ENCODE peak calls at places on chromosomes 4 and X, in nine cellular contexts. H is GM23338, C is AG04450, S is K562, V is HCT116, J is H9, P is heart right ventricle, Q is left ventricle myocardium inferior, R is sigmoid colon. G is an unnamed sample.

GRCh38 chrX:151723156-151723760 is 7.4 kb downstream of the FATE1 start:
- DNase-seq in P (no peak), S (no peak), Q (no peak), C (no peak), H (no peak), R (no peak), V (no peak), J (no peak), G (peak)

GRCh38 chr4:15100994-15101695 is 98.9 kb downstream of the CPEB2 start:
- DNase-seq in C (no peak), P (no peak), Q (no peak), V (no peak), S (no peak), H (no peak), R (no peak), J (no peak), G (no peak)

GRCh38 chrX:18890724-18891560 is 93.0 kb downstream of the PHKA2 start:
- DNase-seq in R (no peak), V (no peak), J (no peak), S (no peak), Q (no peak), P (no peak), C (no peak), H (no peak), G (no peak)

GRCh38 chr4:120209706-120210105 is 143.1 kb upstream of the MAD2L1 start:
- DNase-seq in S (peak), C (no peak), H (peak), R (no peak), Q (no peak), P (no peak), J (no peak), V (no peak), G (no peak)

GRCh38 chrX:72498782-72499181 is 73.9 kb downstream of the HDAC8 start:
- DNase-seq in H (peak), J (no peak), C (no peak), P (no peak), Q (no peak), R (no peak), V (no peak), S (peak), G (no peak)

GRCh38 chrX:47723689-47724088 is 64.7 kb upstream of the UXT start:
- DNase-seq in S (peak), P (no peak), H (peak), J (peak), Q (no peak), V (no peak), R (no peak), C (no peak), G (no peak)

GRCh38 chr4:152188801-152189200 is 347.1 kb downstream of the FBXW7 start:
- DNase-seq in J (no peak), V (no peak), R (no peak), P (peak), S (no peak), H (no peak), C (no peak), Q (no peak), G (no peak)

GRCh38 chr4:24642941-24643628 is 58.7 kb upstream of the DHX15 start:
- DNase-seq in J (no peak), Q (no peak), V (no peak), P (no peak), S (no peak), H (no peak), R (no peak), C (peak), G (no peak)

GRCh38 chr4:81466841-81467671 is 4.7 kb downstream of the RASGEF1B start:
- DNase-seq in V (peak), P (no peak), J (peak), S (peak), R (no peak), Q (no peak), C (peak), H (peak), G (no peak)

GRCh38 chrX:27555514-27555913 is 34.6 kb upstream of the DCAF8L2 start:
- DNase-seq in P (no peak), V (no peak), Q (no peak), S (peak), J (no peak), R (no peak), C (no peak), H (peak), G (no peak)

GRCh38 chrX:71615954-71616353 is 2.4 kb downstream of the CXCR3 start:
- DNase-seq in R (peak), V (no peak), J (no peak), Q (no peak), C (no peak), P (no peak), S (no peak), H (no peak), G (no peak)

GRCh38 chr4:118345813-118346212 is 7.0 kb downstream of the PRSS12 start:
- DNase-seq in R (no peak), S (no peak), C (no peak), Q (no peak), P (no peak), J (no peak), H (no peak), V (no peak), G (no peak)

GRCh38 chr4:162506253-162506652 is 342.5 kb upstream of the FSTL5 start:
- DNase-seq in C (no peak), H (no peak), R (no peak), V (no peak), J (no peak), Q (no peak), P (no peak), S (no peak), G (no peak)

GRCh38 chr4:38119663-38120374 is 159.6 kb downstream of the PTTG2 start:
- DNase-seq in Q (no peak), S (no peak), J (no peak), C (peak), P (peak), H (no peak), V (no peak), R (no peak), G (no peak)

GRCh38 chrX:105273326-105273725 is 52.8 kb upstream of the TEX13A start:
- DNase-seq in Q (no peak), S (no peak), R (no peak), H (peak), C (no peak), J (no peak), P (no peak), V (no peak), G (no peak)

GRCh38 chr4:83454626-83455025 is 997 bp downstream of the HELQ start:
- DNase-seq in R (no peak), V (no peak), C (no peak), P (no peak), H (no peak), J (no peak), Q (no peak), S (peak), G (no peak)

GRCh38 chrX:154607370-154607769 is 11.7 kb downstream of the CTAG1B start:
- DNase-seq in R (no peak), P (no peak), S (no peak), J (no peak), C (no peak), V (no peak), Q (no peak), H (no peak), G (peak)

GRCh38 chr4:168685136-168685535 is 188.3 kb downstream of the PALLD start:
- DNase-seq in S (no peak), Q (no peak), V (no peak), H (no peak), C (no peak), R (no peak), P (no peak), J (no peak), G (no peak)

GRCh38 chrX:69173906-69174305 is 8.7 kb upstream of the PJA1 start:
- DNase-seq in R (no peak), P (no peak), S (no peak), J (peak), Q (no peak), H (peak), C (no peak), V (no peak), G (no peak)

DNA sequence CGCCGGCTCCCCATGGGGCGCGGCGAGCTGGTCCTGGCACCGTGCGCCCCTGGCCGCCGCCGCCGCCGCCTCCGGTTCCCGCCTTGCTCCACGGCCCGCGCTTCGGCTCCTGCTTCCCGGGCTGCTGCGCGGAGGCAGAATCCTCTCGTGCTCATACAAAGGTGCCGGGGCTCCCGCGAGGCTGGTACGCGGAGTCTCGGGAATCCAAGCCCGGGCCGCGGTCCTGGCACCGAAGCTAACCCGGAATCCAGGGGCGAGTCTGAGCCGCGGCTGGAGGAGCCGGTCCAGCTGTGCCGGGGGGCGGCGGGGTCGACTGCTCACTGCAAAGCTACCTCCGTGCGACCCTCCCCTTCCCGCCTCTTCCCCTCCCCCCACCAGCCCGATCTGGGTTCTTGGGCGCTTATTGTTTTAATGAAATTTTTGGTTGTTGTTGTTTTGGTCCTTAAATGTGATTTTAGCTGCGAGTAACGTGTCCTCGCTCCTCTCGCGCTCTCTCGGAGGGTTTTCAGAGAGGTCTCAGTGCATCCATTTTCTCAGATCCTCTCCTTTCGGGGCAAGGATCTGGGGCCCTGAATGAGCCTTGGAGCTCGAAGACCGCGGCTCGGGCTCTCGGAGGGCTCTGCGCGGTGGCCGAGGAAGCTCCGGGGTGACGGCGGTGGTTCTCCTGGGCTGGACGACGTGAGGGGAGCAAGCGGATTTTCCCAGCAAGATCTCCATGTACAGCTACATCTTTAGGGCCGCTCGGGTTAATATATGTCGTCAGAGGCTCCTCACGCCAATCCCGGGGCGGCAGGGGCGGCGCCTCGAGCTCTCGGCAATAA is at the start of gene HAND2:
- DNase-seq in V (no peak), H (peak), C (no peak), R (peak), S (peak), J (peak), Q (peak), P (peak), G (no peak)
- H3K27ac ChIP-seq in V (no peak), H (no peak), C (no peak), R (peak), S (peak), J (no peak), Q (peak), P (peak), G (peak)

GRCh38 chr4:107718351-107718965 is 1.6 kb downstream of the PAPSS1 start:
- DNase-seq in H (no peak), Q (no peak), V (no peak), S (no peak), J (no peak), R (no peak), C (no peak), P (no peak), G (no peak)
- H3K27ac ChIP-seq in H (no peak), Q (no peak), V (no peak), S (no peak), J (no peak), R (no peak), C (no peak), P (no peak), G (no peak)

GRCh38 chr4:41064953-41065352 is 149.4 kb downstream of the APBB2 start:
- DNase-seq in R (no peak), V (no peak), Q (no peak), H (no peak), C (no peak), S (no peak), J (no peak), P (no peak), G (no peak)

GRCh38 chr4:41057456-41057855 is 156.9 kb downstream of the APBB2 start:
- DNase-seq in C (no peak), R (no peak), S (no peak), V (no peak), P (no peak), H (no peak), J (no peak), Q (no peak), G (no peak)

GRCh38 chr4:41060352-41061318 is 153.7 kb downstream of the APBB2 start:
- DNase-seq in V (no peak), C (no peak), Q (no peak), H (no peak), R (peak), S (no peak), J (no peak), P (no peak), G (no peak)

GRCh38 chr4:41058426-41058825 is 155.9 kb downstream of the APBB2 start:
- DNase-seq in C (no peak), R (no peak), H (no peak), P (no peak), J (no peak), S (no peak), Q (no peak), V (no peak), G (no peak)

DNA sequence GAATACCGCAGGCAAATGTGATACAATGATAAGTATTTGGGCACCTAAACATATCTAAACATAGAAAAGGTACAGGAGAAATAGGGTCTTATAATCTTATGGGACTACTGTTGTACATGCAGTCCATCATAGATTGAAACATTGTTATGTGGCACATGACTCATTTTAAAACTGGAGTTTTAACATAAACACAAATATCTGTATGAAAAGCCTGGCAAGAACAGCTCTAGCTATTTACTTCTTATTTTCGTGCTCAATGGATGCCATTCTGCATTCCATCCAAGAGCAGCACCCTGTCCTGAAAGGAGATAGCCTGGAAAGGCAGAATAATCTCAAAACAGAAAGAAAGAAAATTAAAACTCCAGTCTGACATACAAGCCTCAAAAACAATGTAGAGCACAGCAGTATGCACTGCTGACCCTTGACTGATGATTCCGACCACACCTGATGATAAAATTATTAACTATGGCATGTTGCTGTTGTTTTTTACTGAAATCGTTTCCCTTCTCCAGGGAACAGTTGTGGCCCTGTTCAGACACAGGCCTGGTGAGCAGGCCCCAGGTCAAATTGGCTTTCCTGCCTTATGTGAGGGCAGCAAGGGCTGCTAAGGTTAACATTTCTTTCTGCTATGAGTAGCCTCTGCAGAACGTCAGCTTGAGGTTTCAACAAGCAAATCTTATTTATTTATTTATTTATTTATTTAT is 152.7 kb downstream of the APBB2 start:
- DNase-seq in R (no peak), Q (no peak), H (no peak), V (no peak), S (no peak), C (no peak), P (no peak), J (no peak), G (no peak)
- H3K27ac ChIP-seq in R (peak), Q (peak), H (no peak), V (no peak), S (no peak), C (no peak), P (no peak), J (no peak), G (no peak)

DNA sequence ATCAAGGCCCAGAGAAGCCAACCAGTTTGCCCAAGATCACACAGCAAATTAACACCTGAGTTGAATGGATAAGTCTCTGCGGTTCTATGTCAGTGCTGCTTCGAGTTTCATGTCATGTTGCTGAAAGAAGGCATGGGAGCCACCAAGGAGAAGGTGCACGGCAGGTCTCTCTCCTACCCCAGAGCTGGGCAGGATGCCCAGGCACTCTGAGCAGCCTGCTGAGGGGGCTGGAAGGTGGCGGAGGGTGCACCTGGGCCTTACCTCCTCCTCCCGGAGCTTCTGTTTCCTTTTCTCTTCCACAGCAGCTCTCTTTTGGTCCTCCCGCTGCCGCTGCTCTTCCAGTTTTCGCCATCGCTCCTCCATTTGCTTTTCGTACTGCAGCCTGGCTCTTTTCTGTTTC is 53.6 kb downstream of the MAP7D2 start:
- DNase-seq in Q (no peak), H (no peak), R (no peak), C (no peak), S (no peak), V (no peak), P (no peak), J (no peak), G (no peak)
- H3K27ac ChIP-seq in Q (no peak), H (no peak), R (no peak), C (no peak), S (no peak), V (no peak), P (no peak), J (no peak), G (no peak)

GRCh38 chr4:987689-988513 is 1.1 kb downstream of the IDUA start:
- DNase-seq in V (no peak), R (no peak), P (peak), J (no peak), C (no peak), Q (no peak), H (no peak), S (no peak), G (no peak)
- H3K27ac ChIP-seq in V (peak), R (peak), P (no peak), J (no peak), C (no peak), Q (peak), H (no peak), S (peak), G (peak)